ENCODE peak calls at places on chromosomes 12 and 14, in six cellular contexts. X, R, C, L, E and U are unnamed samples.

GRCh38 chr14:30283822-30284446 is 275.0 kb upstream of the G2E3 start:
- DNase-seq in C (no peak), X (no peak), E (peak; percentile 21), R (no peak), L (no peak), U (peak; percentile 12)

GRCh38 chr12:105748806-105749600 is 389.8 kb downstream of the NUAK1 start:
- DNase-seq in E (peak; percentile 56), C (peak; percentile 23), X (no peak), L (no peak), R (peak; percentile 70), U (peak; percentile 23)

GRCh38 chr12:124687695-124688301 is 120.4 kb upstream of the NCOR2 start:
- DNase-seq in C (no peak), X (no peak), L (peak; percentile 8), E (no peak), R (no peak), U (peak; percentile 54)

GRCh38 chr14:63940387-63940786 is 87.6 kb downstream of the SYNE2 start:
- DNase-seq in E (no peak), X (no peak), C (no peak), L (no peak), R (no peak), U (no peak)

GRCh38 chr12:91109148-91109564 is 2.1 kb downstream of the LUM start:
- DNase-seq in L (peak; percentile 42), R (peak; percentile 90), X (no peak), C (peak; percentile 24), E (peak; percentile 55), U (no peak)

GRCh38 chr12:93968928-93969327 is 179.4 kb upstream of the PLXNC1 start:
- DNase-seq in X (no peak), C (no peak), E (no peak), R (no peak), L (no peak), U (no peak)

GRCh38 chr14:24310387-24310665 is 386 bp downstream of the LTB4R2 start:
- DNase-seq in C (no peak), E (no peak), R (no peak), X (no peak), L (no peak), U (no peak)

GRCh38 chr12:75779891-75780501 is 251.6 kb downstream of the PHLDA1 start:
- DNase-seq in L (no peak), X (no peak), R (no peak), E (no peak), C (no peak), U (no peak)

GRCh38 chr12:116874324-116874995 is 6.8 kb downstream of the HRK start:
- DNase-seq in X (no peak), C (no peak), L (no peak), R (no peak), E (no peak), U (no peak)

GRCh38 chr12:105393586-105393985 is 63.1 kb downstream of the C12orf75 start:
- DNase-seq in X (no peak), C (no peak), R (no peak), L (no peak), E (no peak), U (peak; percentile 53)

GRCh38 chr12:113373966-113374365 is 15.6 kb downstream of the PLBD2 start:
- DNase-seq in X (peak; percentile 43), E (no peak), C (no peak), L (no peak), R (no peak), U (no peak)

GRCh38 chr12:67426067-67426466 is 156.9 kb downstream of the CAND1 start:
- DNase-seq in L (no peak), C (no peak), R (no peak), X (peak; percentile 98), E (no peak), U (no peak)

GRCh38 chr14:78530078-78530477 is 359.9 kb downstream of the NRXN3 start:
- DNase-seq in E (no peak), L (no peak), X (no peak), R (no peak), C (no peak), U (no peak)

GRCh38 chr12:107558141-107558815 is 127.3 kb upstream of the PWP1 start:
- DNase-seq in R (no peak), L (no peak), C (no peak), E (no peak), X (peak; percentile 3), U (no peak)

GRCh38 chr12:59158066-59158465 is 237.8 kb upstream of the LRIG3 start:
- DNase-seq in X (no peak), L (no peak), E (no peak), C (no peak), R (no peak), U (no peak)

GRCh38 chr14:55938249-55938791 is 179.9 kb upstream of the PELI2 start:
- DNase-seq in E (peak; percentile 66), R (no peak), C (peak; percentile 48), L (no peak), X (peak; percentile 6), U (peak; percentile 80)

GRCh38 chr12:27500546-27500945 is 23.5 kb upstream of the PPFIBP1 start:
- DNase-seq in E (no peak), C (no peak), L (no peak), X (no peak), R (no peak), U (no peak)

GRCh38 chr12:129606239-129606638 is 297.6 kb downstream of the TMEM132D start:
- DNase-seq in L (no peak), R (no peak), X (no peak), C (no peak), E (no peak), U (no peak)

GRCh38 chr14:75861161-75861621 is 120.6 kb downstream of the TGFB3 start:
- DNase-seq in X (no peak), R (no peak), E (no peak), L (no peak), C (no peak), U (no peak)

GRCh38 chr14:79040742-79041249 is 870.6 kb downstream of the NRXN3 start:
- DNase-seq in C (no peak), X (no peak), R (no peak), L (no peak), E (no peak), U (no peak)